ENCODE peak calls at places on chromosomes 4 and X, in nine cellular contexts. One of them, this sample, is unnamed.
A peak's percentile ranks its signal among the peaks of the same experiment; 100 is the strongest.

GRCh38 chrX:153740631-153741222 is 16.1 kb downstream of the ABCD1 start:
- DNase-seq in cardiac fibroblast: no peak
- DNase-seq in fibroblast of pulmonary artery: no peak
- DNase-seq in psoas muscle: no peak
- DNase-seq in left ventricle myocardium inferior: no peak
- DNase-seq in A673: no peak
- DNase-seq in HL-60: no peak
- DNase-seq in heart right ventricle: no peak
- DNase-seq in AG10803: no peak
- DNase-seq in this sample: no peak

GRCh38 chr4:70630162-70630561 is 1.6 kb downstream of the ENAM start:
- DNase-seq in heart right ventricle: no peak
- DNase-seq in fibroblast of pulmonary artery: no peak
- DNase-seq in left ventricle myocardium inferior: no peak
- DNase-seq in cardiac fibroblast: no peak
- DNase-seq in psoas muscle: no peak
- DNase-seq in A673: no peak
- DNase-seq in AG10803: no peak
- DNase-seq in HL-60: no peak
- DNase-seq in this sample: no peak

GRCh38 chr4:160877087-160877790 is 1286.6 kb downstream of the FSTL5 start:
- DNase-seq in A673: peak; percentile 18
- DNase-seq in cardiac fibroblast: no peak
- DNase-seq in HL-60: no peak
- DNase-seq in heart right ventricle: no peak
- DNase-seq in fibroblast of pulmonary artery: no peak
- DNase-seq in left ventricle myocardium inferior: no peak
- DNase-seq in AG10803: no peak
- DNase-seq in psoas muscle: no peak
- DNase-seq in this sample: no peak

GRCh38 chrX:140697618-140698017 is 11.9 kb upstream of the LINC00632 start:
- DNase-seq in cardiac fibroblast: no peak
- DNase-seq in left ventricle myocardium inferior: no peak
- DNase-seq in AG10803: no peak
- DNase-seq in fibroblast of pulmonary artery: no peak
- DNase-seq in heart right ventricle: no peak
- DNase-seq in A673: no peak
- DNase-seq in psoas muscle: no peak
- DNase-seq in HL-60: no peak
- DNase-seq in this sample: no peak

GRCh38 chr4:10460313-10461047 is 3.3 kb upstream of the ZNF518B start:
- DNase-seq in A673: no peak
- DNase-seq in left ventricle myocardium inferior: no peak
- DNase-seq in AG10803: no peak
- DNase-seq in heart right ventricle: no peak
- DNase-seq in HL-60: no peak
- DNase-seq in psoas muscle: no peak
- DNase-seq in fibroblast of pulmonary artery: no peak
- DNase-seq in cardiac fibroblast: no peak
- DNase-seq in this sample: no peak

GRCh38 chrX:87468941-87469340 is 48.7 kb upstream of the KLHL4 start:
- DNase-seq in fibroblast of pulmonary artery: no peak
- DNase-seq in heart right ventricle: no peak
- DNase-seq in HL-60: no peak
- DNase-seq in psoas muscle: no peak
- DNase-seq in AG10803: no peak
- DNase-seq in cardiac fibroblast: no peak
- DNase-seq in A673: no peak
- DNase-seq in left ventricle myocardium inferior: no peak
- DNase-seq in this sample: no peak

GRCh38 chr4:153641532-153641931 is 42.5 kb upstream of the TLR2 start:
- DNase-seq in AG10803: no peak
- DNase-seq in left ventricle myocardium inferior: no peak
- DNase-seq in A673: no peak
- DNase-seq in fibroblast of pulmonary artery: no peak
- DNase-seq in cardiac fibroblast: no peak
- DNase-seq in psoas muscle: no peak
- DNase-seq in heart right ventricle: no peak
- DNase-seq in HL-60: no peak
- DNase-seq in this sample: no peak

GRCh38 chr4:106201373-106201772 is 114.6 kb downstream of the TBCK start:
- DNase-seq in cardiac fibroblast: peak; percentile 36
- DNase-seq in heart right ventricle: no peak
- DNase-seq in A673: peak; percentile 55
- DNase-seq in AG10803: peak; percentile 14
- DNase-seq in psoas muscle: no peak
- DNase-seq in fibroblast of pulmonary artery: peak; percentile 36
- DNase-seq in HL-60: peak; percentile 1
- DNase-seq in left ventricle myocardium inferior: no peak
- DNase-seq in this sample: peak; percentile 21

GRCh38 chr4:119103263-119103662 is 32.4 kb upstream of the MYOZ2 start:
- DNase-seq in fibroblast of pulmonary artery: peak; percentile 98
- DNase-seq in A673: peak; percentile 93
- DNase-seq in left ventricle myocardium inferior: peak; percentile 24
- DNase-seq in cardiac fibroblast: peak; percentile 99
- DNase-seq in psoas muscle: peak; percentile 58
- DNase-seq in heart right ventricle: no peak
- DNase-seq in HL-60: peak; percentile 72
- DNase-seq in AG10803: peak; percentile 99
- DNase-seq in this sample: peak; percentile 97

GRCh38 chr4:57373971-57374370 is 263.8 kb upstream of the IGFBP7 start:
- DNase-seq in psoas muscle: no peak
- DNase-seq in AG10803: no peak
- DNase-seq in cardiac fibroblast: no peak
- DNase-seq in fibroblast of pulmonary artery: no peak
- DNase-seq in heart right ventricle: no peak
- DNase-seq in HL-60: no peak
- DNase-seq in left ventricle myocardium inferior: no peak
- DNase-seq in A673: no peak
- DNase-seq in this sample: no peak

GRCh38 chr4:107252621-107253020 is 216.5 kb upstream of the DKK2 start:
- DNase-seq in HL-60: no peak
- DNase-seq in A673: peak; percentile 54
- DNase-seq in AG10803: no peak
- DNase-seq in psoas muscle: no peak
- DNase-seq in heart right ventricle: no peak
- DNase-seq in fibroblast of pulmonary artery: no peak
- DNase-seq in cardiac fibroblast: no peak
- DNase-seq in left ventricle myocardium inferior: no peak
- DNase-seq in this sample: no peak

GRCh38 chr4:182901337-182901736 is 15.8 kb downstream of the DCTD start:
- DNase-seq in cardiac fibroblast: no peak
- DNase-seq in left ventricle myocardium inferior: no peak
- DNase-seq in HL-60: no peak
- DNase-seq in heart right ventricle: no peak
- DNase-seq in fibroblast of pulmonary artery: no peak
- DNase-seq in psoas muscle: no peak
- DNase-seq in A673: no peak
- DNase-seq in AG10803: no peak
- DNase-seq in this sample: no peak

GRCh38 chr4:97498875-97499274 is 644.4 kb downstream of the STPG2 start:
- DNase-seq in fibroblast of pulmonary artery: peak; percentile 79
- DNase-seq in left ventricle myocardium inferior: no peak
- DNase-seq in A673: no peak
- DNase-seq in heart right ventricle: no peak
- DNase-seq in HL-60: no peak
- DNase-seq in AG10803: no peak
- DNase-seq in psoas muscle: no peak
- DNase-seq in cardiac fibroblast: peak; percentile 75
- DNase-seq in this sample: peak; percentile 42

DNA sequence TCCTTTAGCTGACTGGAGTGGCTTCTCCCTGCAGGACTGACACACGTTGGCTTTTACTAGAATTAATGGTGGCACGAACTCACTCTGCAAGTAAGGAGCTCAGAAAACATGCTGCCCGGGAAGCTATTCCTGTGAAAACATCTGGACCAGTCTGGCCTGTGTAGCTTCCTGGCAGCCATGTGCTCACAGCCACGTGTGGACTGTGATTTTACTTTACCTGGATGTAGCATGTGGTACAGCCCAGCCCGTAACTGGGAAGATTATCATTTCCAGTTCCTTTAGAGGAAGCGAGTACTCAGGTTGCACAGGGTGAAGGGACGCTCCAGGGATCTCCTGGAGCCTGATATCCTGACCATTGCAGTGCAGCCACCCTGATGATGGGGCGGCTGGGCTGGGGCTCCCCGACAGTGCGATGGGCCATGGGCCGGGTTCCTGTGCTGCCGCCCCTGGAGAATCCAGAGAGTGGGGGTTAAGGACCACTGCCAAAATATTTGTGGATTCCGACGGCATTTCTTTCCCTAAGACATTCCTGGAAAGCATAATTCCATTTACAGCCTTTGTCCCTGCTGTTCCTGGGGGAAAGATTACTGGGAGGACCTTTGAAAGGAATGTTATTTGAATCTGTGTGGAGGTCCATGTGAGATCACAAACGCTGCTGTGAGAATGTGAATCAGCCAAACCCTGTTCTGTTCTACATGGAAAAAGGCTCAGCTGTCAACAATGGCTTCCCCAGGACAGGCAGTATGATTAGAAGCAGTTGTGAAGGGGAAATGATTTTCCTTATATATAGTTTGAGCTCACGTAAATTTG is 35.0 kb downstream of the PROM1 start:
- DNase-seq in heart right ventricle: no peak
- DNase-seq in HL-60: no peak
- DNase-seq in AG10803: no peak
- DNase-seq in cardiac fibroblast: no peak
- DNase-seq in A673: no peak
- DNase-seq in left ventricle myocardium inferior: no peak
- DNase-seq in fibroblast of pulmonary artery: no peak
- DNase-seq in psoas muscle: no peak
- DNase-seq in this sample: no peak
- TF ChIP-seq CTCF in heart right ventricle: no peak
- TF ChIP-seq CTCF in HL-60: no peak
- TF ChIP-seq CTCF in AG10803: no peak
- TF ChIP-seq CTCF in cardiac fibroblast: no peak
- TF ChIP-seq CTCF in A673: no peak
- TF ChIP-seq CTCF in left ventricle myocardium inferior: no peak
- TF ChIP-seq CTCF in fibroblast of pulmonary artery: no peak
- TF ChIP-seq CTCF in psoas muscle: no peak
- TF ChIP-seq CTCF in this sample: no peak

GRCh38 chrX:56026816-56027215 is 205.3 kb upstream of the KLF8 start:
- DNase-seq in heart right ventricle: no peak
- DNase-seq in left ventricle myocardium inferior: no peak
- DNase-seq in A673: no peak
- DNase-seq in AG10803: no peak
- DNase-seq in HL-60: no peak
- DNase-seq in psoas muscle: no peak
- DNase-seq in cardiac fibroblast: no peak
- DNase-seq in fibroblast of pulmonary artery: no peak
- DNase-seq in this sample: no peak

GRCh38 chrX:56031409-56031808 is 200.7 kb upstream of the KLF8 start:
- DNase-seq in AG10803: no peak
- DNase-seq in HL-60: no peak
- DNase-seq in cardiac fibroblast: no peak
- DNase-seq in A673: no peak
- DNase-seq in psoas muscle: no peak
- DNase-seq in heart right ventricle: no peak
- DNase-seq in left ventricle myocardium inferior: no peak
- DNase-seq in fibroblast of pulmonary artery: no peak
- DNase-seq in this sample: no peak

GRCh38 chrX:56029691-56030090 is 202.5 kb upstream of the KLF8 start:
- DNase-seq in psoas muscle: no peak
- DNase-seq in HL-60: no peak
- DNase-seq in A673: no peak
- DNase-seq in AG10803: no peak
- DNase-seq in cardiac fibroblast: no peak
- DNase-seq in left ventricle myocardium inferior: no peak
- DNase-seq in heart right ventricle: no peak
- DNase-seq in fibroblast of pulmonary artery: no peak
- DNase-seq in this sample: no peak

GRCh38 chrX:56029188-56029587 is 203.0 kb upstream of the KLF8 start:
- DNase-seq in cardiac fibroblast: no peak
- DNase-seq in AG10803: no peak
- DNase-seq in HL-60: no peak
- DNase-seq in psoas muscle: no peak
- DNase-seq in heart right ventricle: no peak
- DNase-seq in fibroblast of pulmonary artery: no peak
- DNase-seq in left ventricle myocardium inferior: no peak
- DNase-seq in A673: no peak
- DNase-seq in this sample: no peak

DNA sequence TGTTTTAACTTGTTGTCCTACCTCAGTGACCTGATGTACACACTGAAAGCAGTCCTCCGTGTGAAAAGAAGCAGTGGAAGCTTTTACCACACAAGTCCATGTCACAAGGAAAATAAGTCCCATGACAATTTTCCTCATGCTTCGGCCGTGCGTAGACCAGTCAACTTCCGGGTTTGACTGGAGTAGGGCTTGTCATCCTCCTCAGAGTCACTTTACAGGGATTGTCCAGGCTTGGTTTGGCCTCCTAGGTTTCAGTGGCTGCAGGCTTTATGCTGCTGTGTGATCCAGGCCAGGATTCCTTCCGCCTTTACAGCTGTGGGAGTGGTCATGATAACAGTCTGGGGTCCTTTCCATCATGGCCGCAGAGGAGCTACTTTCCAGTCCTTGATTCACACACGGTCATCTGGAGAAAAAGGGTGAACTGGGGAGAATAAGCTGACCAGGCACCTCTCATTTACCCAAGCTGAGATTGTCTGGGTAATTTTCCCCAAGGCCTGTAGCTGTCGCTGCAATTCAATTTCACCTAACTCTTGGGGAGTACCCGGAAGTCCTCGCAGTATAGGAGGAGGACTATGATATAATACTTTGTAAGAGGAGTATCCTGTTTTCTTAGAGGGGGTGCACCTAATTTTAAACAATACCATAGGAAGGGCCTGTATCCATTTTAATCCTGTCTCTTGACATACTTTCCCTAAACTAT is 206.1 kb upstream of the KLF8 start:
- DNase-seq in psoas muscle: no peak
- DNase-seq in cardiac fibroblast: no peak
- DNase-seq in AG10803: no peak
- DNase-seq in HL-60: no peak
- DNase-seq in heart right ventricle: no peak
- DNase-seq in A673: no peak
- DNase-seq in left ventricle myocardium inferior: no peak
- DNase-seq in fibroblast of pulmonary artery: no peak
- DNase-seq in this sample: no peak
- H3K4me3 ChIP-seq in psoas muscle: no peak overlapping the region
- H3K4me3 ChIP-seq in cardiac fibroblast: no peak overlapping the region
- H3K4me3 ChIP-seq in AG10803: no peak overlapping the region
- H3K4me3 ChIP-seq in HL-60: no peak overlapping the region
- H3K4me3 ChIP-seq in heart right ventricle: no peak overlapping the region
- H3K4me3 ChIP-seq in A673: no peak overlapping the region
- H3K4me3 ChIP-seq in left ventricle myocardium inferior: no peak overlapping the region
- H3K4me3 ChIP-seq in fibroblast of pulmonary artery: no peak overlapping the region
- H3K4me3 ChIP-seq in this sample: no peak overlapping the region

GRCh38 chrX:51182545-51182944 is 150.1 kb upstream of the NUDT10 start:
- DNase-seq in A673: peak; percentile 1
- DNase-seq in heart right ventricle: no peak
- DNase-seq in cardiac fibroblast: no peak
- DNase-seq in psoas muscle: no peak
- DNase-seq in HL-60: no peak
- DNase-seq in left ventricle myocardium inferior: no peak
- DNase-seq in AG10803: no peak
- DNase-seq in fibroblast of pulmonary artery: no peak
- DNase-seq in this sample: no peak
- TF ChIP-seq CTCF in A673: peak; percentile 23
- TF ChIP-seq CTCF in heart right ventricle: no peak
- TF ChIP-seq CTCF in cardiac fibroblast: no peak
- TF ChIP-seq CTCF in psoas muscle: no peak
- TF ChIP-seq CTCF in HL-60: no peak
- TF ChIP-seq CTCF in left ventricle myocardium inferior: no peak
- TF ChIP-seq CTCF in AG10803: no peak
- TF ChIP-seq CTCF in fibroblast of pulmonary artery: no peak
- TF ChIP-seq CTCF in this sample: no peak

GRCh38 chrX:31265383-31265782 is 193.5 kb upstream of the FTHL17 start:
- DNase-seq in AG10803: no peak
- DNase-seq in HL-60: no peak
- DNase-seq in heart right ventricle: no peak
- DNase-seq in left ventricle myocardium inferior: no peak
- DNase-seq in psoas muscle: no peak
- DNase-seq in A673: no peak
- DNase-seq in fibroblast of pulmonary artery: no peak
- DNase-seq in cardiac fibroblast: no peak
- DNase-seq in this sample: no peak
- H3K4me3 ChIP-seq in AG10803: no peak overlapping the region
- H3K4me3 ChIP-seq in HL-60: no peak overlapping the region
- H3K4me3 ChIP-seq in heart right ventricle: peak overlapping the region; percentile 1
- H3K4me3 ChIP-seq in left ventricle myocardium inferior: peak overlapping the region; percentile 77
- H3K4me3 ChIP-seq in psoas muscle: peak overlapping the region; percentile 1
- H3K4me3 ChIP-seq in A673: no peak overlapping the region
- H3K4me3 ChIP-seq in fibroblast of pulmonary artery: peak overlapping the region; percentile 65
- H3K4me3 ChIP-seq in cardiac fibroblast: peak overlapping the region; percentile 21
- H3K4me3 ChIP-seq in this sample: peak overlapping the region; percentile 70